ENCODE peak calls at places on chromosomes 13 and 19, in four cellular contexts. C is nephron progenitor cell, K is T-cell, T is EH. H is an unnamed sample.

GRCh38 chr13:111215081-111216047 is 100.3 kb downstream of the ARHGEF7 start:
- DNase-seq in K (no peak), C (no peak), T (no peak), H (no peak)

GRCh38 chr19:13995017-13995728 is 10.9 kb downstream of the RFX1 start:
- DNase-seq in T (peak), C (no peak), K (no peak), H (peak)

GRCh38 chr13:104532131-104532530 is 1465.9 kb upstream of the SLC10A2 start:
- DNase-seq in C (no peak), K (no peak), T (no peak), H (no peak)

GRCh38 chr19:57903298-57904174 is 12.9 kb downstream of the ZNF417 start:
- DNase-seq in K (no peak), T (peak), C (no peak), H (peak)

GRCh38 chr19:3359850-3360493 is 6.4 kb upstream of the NFIC start:
- DNase-seq in C (peak), T (no peak), K (no peak), H (peak)

GRCh38 chr13:30410705-30411125 is 11.6 kb upstream of the UBE2L5 start:
- DNase-seq in T (peak), K (no peak), C (no peak), H (no peak)

GRCh38 chr19:34733266-34733825 is 697 bp upstream of the ZNF181 start:
- DNase-seq in T (no peak), C (peak), K (peak), H (no peak)

GRCh38 chr13:29801737-29802305 is 48.6 kb downstream of the UBL3 start:
- DNase-seq in T (no peak), C (no peak), K (no peak), H (no peak)

GRCh38 chr13:112545866-112546265 is 42.1 kb downstream of the TUBGCP3 start:
- DNase-seq in K (no peak), T (peak), C (no peak), H (peak)

GRCh38 chr13:29073762-29074161 is 253.6 kb downstream of the MTUS2 start:
- DNase-seq in T (no peak), K (no peak), C (no peak), H (no peak)

GRCh38 chr13:55990631-55991030 is 1150.1 kb upstream of the PRR20A start:
- DNase-seq in T (no peak), C (no peak), K (no peak), H (no peak)

GRCh38 chr13:94617389-94618000 is 15.8 kb downstream of the GPR180 start:
- DNase-seq in T (no peak), K (no peak), C (no peak), H (peak)

GRCh38 chr13:74132152-74132767 is 1.9 kb downstream of the KLF12 start:
- DNase-seq in T (no peak), C (no peak), K (peak), H (no peak)

GRCh38 chr19:38899447-38900219 is at the start of the genes NFKBIB and SIRT2:
- DNase-seq in T (peak), K (peak), C (peak), H (peak)

GRCh38 chr19:3983542-3983914 is 1.7 kb downstream of the EEF2 start:
- DNase-seq in T (no peak), C (no peak), K (no peak), H (no peak)

GRCh38 chr13:74040200-74040599 is 94.0 kb downstream of the KLF12 start:
- DNase-seq in C (peak), K (no peak), T (peak), H (peak)

GRCh38 chr19:49840736-49841249 is 10.2 kb upstream of the PTOV1 start:
- DNase-seq in K (no peak), T (no peak), C (no peak), H (no peak)

GRCh38 chr13:97068146-97068545 is 73.9 kb upstream of the OXGR1 start:
- DNase-seq in K (no peak), C (no peak), T (no peak), H (no peak)

GRCh38 chr13:57527114-57527770 is 104.3 kb upstream of the PCDH17 start:
- DNase-seq in C (no peak), K (no peak), T (no peak), H (no peak)

GRCh38 chr13:64591981-64592380 is 2638.2 kb downstream of the PCDH9 start:
- DNase-seq in K (no peak), C (no peak), T (peak), H (peak)

GRCh38 chr19:13032837-13033236 is 37.6 kb downstream of the NFIX start:
- DNase-seq in T (no peak), K (no peak), C (no peak), H (no peak)

GRCh38 chr19:46841458-46842083 is 9.1 kb downstream of the AP2S1 start:
- DNase-seq in C (no peak), K (no peak), T (peak), H (peak)

GRCh38 chr13:99796175-99796819 is 175.3 kb downstream of the ZIC5 start:
- DNase-seq in C (peak), K (no peak), T (peak), H (peak)

GRCh38 chr13:111270765-111271164 is 49.7 kb upstream of the TEX29 start:
- DNase-seq in K (no peak), C (no peak), T (peak), H (peak)

GRCh38 chr13:34901577-34901976 is 40.5 kb upstream of the NBEA start:
- DNase-seq in C (no peak), T (no peak), K (no peak), H (no peak)

GRCh38 chr19:1765182-1765903 is 12.0 kb downstream of the ONECUT3 start:
- DNase-seq in T (peak), C (no peak), K (no peak), H (no peak)

GRCh38 chr19:14023404-14024235 is 4.3 kb upstream of the RLN3 start:
- DNase-seq in T (peak), C (peak), K (no peak), H (peak)

GRCh38 chr13:50319603-50320296 is 304.5 kb downstream of the KCNRG start:
- DNase-seq in C (no peak), T (peak), K (no peak), H (peak)

GRCh38 chr19:6252066-6252465 is 27.7 kb downstream of the MLLT1 start:
- DNase-seq in T (no peak), K (no peak), C (no peak), H (no peak)

GRCh38 chr13:102800145-102801041 is 1.5 kb downstream of the BIVM start:
- DNase-seq in K (peak), T (peak), C (peak), H (peak)

GRCh38 chr13:30159446-30159839 is 147.9 kb downstream of the KATNAL1 start:
- DNase-seq in K (no peak), T (peak), C (no peak), H (peak)

GRCh38 chr13:28622286-28622685 is 36.6 kb upstream of the POMP start:
- DNase-seq in C (no peak), T (no peak), K (no peak), H (no peak)

GRCh38 chr19:46173886-46174475 is 25.9 kb downstream of the IGFL2 start:
- DNase-seq in T (no peak), K (no peak), C (no peak), H (no peak)

GRCh38 chr19:2607712-2608601 is 94.5 kb downstream of the GNG7 start:
- DNase-seq in C (no peak), T (no peak), K (peak), H (no peak)

GRCh38 chr13:46168818-46169217 is 13.2 kb downstream of the LCP1 start:
- DNase-seq in K (no peak), T (no peak), C (no peak), H (no peak)

GRCh38 chr19:48962029-48962848 is 2.9 kb upstream of the FTL start:
- DNase-seq in C (no peak), T (peak), K (peak), H (peak)

GRCh38 chr19:593055-593454 is 3.4 kb downstream of the HCN2 start:
- DNase-seq in C (no peak), K (no peak), T (no peak), H (no peak)

GRCh38 chr13:48448963-48449614 is 36.2 kb upstream of the LPAR6 start:
- DNase-seq in C (no peak), T (peak), K (no peak), H (peak)

GRCh38 chr13:95783747-95784146 is 106.8 kb downstream of the DNAJC3 start:
- DNase-seq in T (no peak), K (no peak), C (no peak), H (no peak)